ENCODE peak calls at places on chromosome 12, in four cellular contexts. W is WTC11, N is K562, M is GM12878. Q is an unnamed sample.

GRCh38 chr12:50924439-50925341 is 27.7 kb upstream of the HIGD1C start:
- DNase-seq in W (no peak), N (peak; percentile 84), M (peak; percentile 76), Q (peak; percentile 89)

GRCh38 chr12:93573552-93574223 is 1.2 kb downstream of the SOCS2 start:
- DNase-seq in W (peak; percentile 22), N (no peak), M (no peak), Q (no peak)

GRCh38 chr12:118840399-118840798 is 140.9 kb upstream of the SRRM4 start:
- DNase-seq in W (peak; percentile 34), N (no peak), M (no peak), Q (peak; percentile 29)

GRCh38 chr12:41277019-41277770 is 89.1 kb downstream of the PDZRN4 start:
- DNase-seq in W (peak; percentile 17), N (peak; percentile 18), M (no peak), Q (peak; percentile 26)

GRCh38 chr12:130204441-130204840 is 42.2 kb downstream of the FZD10 start:
- DNase-seq in W (no peak), N (no peak), M (no peak), Q (no peak)

GRCh38 chr12:105699209-105699608 is 368.7 kb downstream of the C12orf75 start:
- DNase-seq in W (no peak), N (no peak), M (no peak), Q (no peak)

GRCh38 chr12:32889073-32889760 is 7.4 kb downstream of the PKP2 start:
- DNase-seq in W (no peak), N (no peak), M (no peak), Q (no peak)

GRCh38 chr12:42372154-42372791 is 46.3 kb downstream of the PPHLN1 start:
- DNase-seq in W (no peak), N (peak; percentile 36), M (peak; percentile 49), Q (peak; percentile 58)

GRCh38 chr12:79737875-79738718 is 47.3 kb upstream of the PAWR start:
- DNase-seq in W (no peak), N (peak; percentile 54), M (peak; percentile 16), Q (peak; percentile 68)

GRCh38 chr12:88207921-88208640 is 66.0 kb downstream of the TMTC3 start:
- DNase-seq in W (no peak), N (no peak), M (no peak), Q (no peak)

GRCh38 chr12:95966287-95966870 is 23.2 kb downstream of the AMDHD1 start:
- DNase-seq in W (no peak), N (no peak), M (no peak), Q (peak; percentile 87)

GRCh38 chr12:67241482-67241881 is 27.7 kb upstream of the CAND1 start:
- DNase-seq in W (no peak), N (no peak), M (no peak), Q (no peak)
- TF ChIP-seq NR2C2 in W (no peak), N (no peak), M (no peak), Q (no peak)

GRCh38 chr12:124734224-124734788 is 129.4 kb downstream of the SCARB1 start:
- DNase-seq in W (peak; percentile 75), N (peak; percentile 40), M (no peak), Q (peak; percentile 91)
- TF ChIP-seq NR2C2 in W (no peak), N (no peak), M (no peak), Q (no peak)

GRCh38 chr12:121009744-121010143 is 6.5 kb downstream of the C12orf43 start:
- DNase-seq in W (peak; percentile 64), N (no peak), M (no peak), Q (peak; percentile 49)
- TF ChIP-seq NR2C2 in W (no peak), N (no peak), M (no peak), Q (no peak)

GRCh38 chr12:47417146-47417545 is 288.7 kb downstream of the RPAP3 start:
- DNase-seq in W (no peak), N (no peak), M (no peak), Q (no peak)
- TF ChIP-seq NR2C2 in W (no peak), N (no peak), M (no peak), Q (no peak)

GRCh38 chr12:58489394-58489793 is 430.9 kb downstream of the LRIG3 start:
- DNase-seq in W (no peak), N (no peak), M (no peak), Q (no peak)
- TF ChIP-seq NR2C2 in W (no peak), N (no peak), M (no peak), Q (no peak)

GRCh38 chr12:9920451-9920850 is 11.7 kb downstream of the CLEC2A start:
- DNase-seq in W (no peak), N (no peak), M (no peak), Q (no peak)

GRCh38 chr12:9919443-9919842 is 12.7 kb downstream of the CLEC2A start:
- DNase-seq in W (no peak), N (no peak), M (no peak), Q (no peak)

GRCh38 chr12:9925746-9926393 is 6.3 kb downstream of the CLEC2A start:
- DNase-seq in W (peak; percentile 25), N (no peak), M (no peak), Q (peak; percentile 9)

GRCh38 chr12:9926876-9927275 is 5.3 kb downstream of the CLEC2A start:
- DNase-seq in W (no peak), N (no peak), M (no peak), Q (no peak)

GRCh38 chr12:9922429-9922828 is 9.7 kb downstream of the CLEC2A start:
- DNase-seq in W (no peak), N (no peak), M (no peak), Q (no peak)
- TF ChIP-seq NR2C2 in W (no peak), N (no peak), M (no peak), Q (no peak)

GRCh38 chr12:49344486-49345047 is 2.1 kb upstream of the DNAJC22 start:
- DNase-seq in W (no peak), N (no peak), M (no peak), Q (no peak)

GRCh38 chr12:49340971-49341776 is 4.2 kb upstream of the C1QL4 start:
- DNase-seq in W (no peak), N (no peak), M (no peak), Q (no peak)

GRCh38 chr12:49341777-49342065 is 4.7 kb upstream of the C1QL4 start:
- DNase-seq in W (no peak), N (no peak), M (no peak), Q (no peak)

GRCh38 chr12:49342066-49342913 is 4.4 kb upstream of the DNAJC22 start:
- DNase-seq in W (peak; percentile 96), N (peak; percentile 94), M (no peak), Q (peak; percentile 86)

DNA sequence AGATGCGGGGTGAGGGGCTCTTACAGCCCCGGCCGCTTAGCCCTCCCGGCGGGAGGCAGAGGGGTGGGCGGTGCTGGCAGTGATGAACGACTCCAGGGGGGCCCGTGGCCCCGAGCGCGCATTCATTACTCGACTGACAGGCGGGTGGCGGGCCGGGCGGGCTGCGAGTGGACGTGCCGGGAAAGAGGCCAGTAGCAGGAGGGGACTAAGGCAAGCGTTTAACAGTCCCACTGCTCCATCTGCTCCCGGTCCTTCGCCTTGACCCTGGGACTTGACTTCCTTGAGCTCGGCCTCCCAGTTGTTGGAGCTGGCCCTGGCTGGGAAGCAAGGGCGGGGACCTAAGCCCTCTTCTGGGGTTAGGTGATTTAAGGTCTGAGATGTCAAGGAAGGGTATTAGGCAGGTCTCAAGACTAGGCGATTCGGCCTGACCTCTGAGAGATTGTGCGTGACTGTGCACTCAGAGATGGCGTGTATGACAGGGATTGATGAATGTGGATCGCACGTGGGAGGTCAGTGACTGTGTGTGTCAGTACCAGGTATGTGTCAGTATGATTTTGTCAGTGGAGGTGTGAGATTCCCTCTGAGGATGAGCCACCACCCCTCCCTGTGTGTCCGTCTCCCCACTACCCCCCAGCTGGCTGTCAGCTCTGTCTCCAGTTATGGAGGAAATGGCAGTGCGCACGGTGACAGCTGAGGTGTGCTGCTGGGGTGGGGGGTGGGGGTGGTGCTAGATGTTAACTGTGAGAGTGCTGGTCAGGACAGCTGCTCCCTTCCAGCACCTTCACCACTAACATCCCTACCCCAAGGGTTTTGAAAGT is 3.6 kb upstream of the DNAJC22 start:
- DNase-seq in W (no peak), N (peak; percentile 27), M (no peak), Q (no peak)
- TF ChIP-seq NR2C2 in W (no peak), N (no peak), M (no peak), Q (no peak)

GRCh38 chr12:70756118-70756517 is 118.9 kb upstream of the PTPRB start:
- DNase-seq in W (no peak), N (peak; percentile 52), M (no peak), Q (no peak)
- TF ChIP-seq NR2C2 in W (no peak), N (peak; percentile 23), M (no peak), Q (no peak)

DNA sequence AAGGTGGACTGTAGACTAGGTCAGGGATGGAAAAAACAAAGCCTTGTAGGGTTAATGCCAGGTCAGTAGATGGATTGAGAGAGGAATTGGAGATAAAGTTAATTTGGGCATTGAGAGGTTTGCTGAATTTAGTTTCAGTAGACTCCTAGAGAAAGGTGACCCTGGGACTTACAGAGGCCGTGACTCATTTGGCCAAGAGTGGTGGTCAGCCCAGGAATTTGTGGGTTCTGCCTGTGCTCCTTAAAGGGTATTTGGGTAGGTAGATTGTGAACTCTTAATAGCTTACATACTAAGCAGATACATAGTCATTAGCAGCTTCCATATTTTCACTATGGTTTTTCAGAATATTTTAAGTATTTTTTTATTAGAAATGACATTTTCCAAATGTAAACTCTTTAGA is 21.8 kb downstream of the PLEKHA5 start:
- DNase-seq in W (no peak), N (no peak), M (no peak), Q (no peak)
- TF ChIP-seq NR2C2 in W (no peak), N (no peak), M (no peak), Q (no peak)